ENCODE peak calls at places on chromosome 22, in six cellular contexts. E is HT-29; K is activated CD8-positive, alpha-beta T cell treated with anti-CD3 and anti-CD28 coated beads for 36 hours; O is IMR-90; Z is ELR; H is HEK293T. J is an unnamed sample.

GRCh38 chr22:37636186-37636948 is 3.1 kb upstream of the SH3BP1 start:
- DNase-seq in E (peak), K (peak), O (peak), Z (peak), H (no peak), J (no peak)

GRCh38 chr22:39182478-39183030 is 30.1 kb upstream of the CBX7 start:
- DNase-seq in E (no peak), K (no peak), O (no peak), Z (no peak), H (peak), J (no peak)

GRCh38 chr22:37162221-37163095 is 12.7 kb upstream of the IL2RB start:
- DNase-seq in E (no peak), K (peak), O (no peak), Z (peak), H (no peak), J (no peak)

GRCh38 chr22:45553333-45554039 is 50.8 kb downstream of the FBLN1 start:
- DNase-seq in E (peak), K (peak), O (peak), Z (peak), H (peak), J (peak)

GRCh38 chr22:19844423-19845368 is 10.0 kb downstream of the GNB1L start:
- DNase-seq in E (no peak), K (peak), O (peak), Z (peak), H (no peak), J (no peak)

GRCh38 chr22:43481528-43482309 is 69.9 kb downstream of the MPPED1 start:
- DNase-seq in E (no peak), K (peak), O (no peak), Z (no peak), H (no peak), J (no peak)

GRCh38 chr22:39148727-39149535 is 3.5 kb downstream of the CBX7 start:
- DNase-seq in E (no peak), K (peak), O (no peak), Z (peak), H (no peak), J (no peak)

GRCh38 chr22:31055322-31056159 is 25.6 kb upstream of the SMTN start:
- DNase-seq in E (peak), K (no peak), O (peak), Z (peak), H (peak), J (peak)